ENCODE peak calls at places on chromosomes 12 and 14, in nine cellular contexts. D, I, T, M, G, W, Q, O and H are unnamed samples.

GRCh38 chr12:27524489-27524835 is 456 bp downstream of the PPFIBP1 start:
- DNase-seq in G (no peak), I (no peak), Q (no peak), T (no peak), D (no peak), W (no peak), O (no peak), M (no peak), H (no peak)

GRCh38 chr12:110266381-110266909 is 14.6 kb upstream of the ATP2A2 start:
- DNase-seq in Q (no peak), I (no peak), O (no peak), D (no peak), G (no peak), W (no peak), T (no peak), M (no peak), H (no peak)

GRCh38 chr12:116604883-116605641 is 45.9 kb downstream of the MAP1LC3B2 start:
- DNase-seq in T (no peak), W (no peak), O (no peak), D (no peak), Q (peak; percentile 40), I (no peak), G (no peak), M (no peak), H (no peak)

GRCh38 chr12:23895792-23896218 is 53.7 kb downstream of the SOX5 start:
- DNase-seq in I (peak; percentile 67), D (no peak), O (peak; percentile 7), T (no peak), M (no peak), G (no peak), Q (no peak), W (no peak), H (no peak)

GRCh38 chr12:132402831-132403416 is 73.5 kb upstream of the GALNT9 start:
- DNase-seq in D (no peak), M (no peak), W (no peak), I (no peak), G (no peak), Q (no peak), T (peak; percentile 2), O (no peak), H (no peak)

GRCh38 chr12:112169966-112170365 is 44.6 kb downstream of the TRAFD1 start:
- DNase-seq in I (no peak), G (no peak), T (no peak), D (no peak), Q (no peak), M (no peak), W (no peak), O (no peak), H (peak; percentile 51)

GRCh38 chr12:105409286-105409685 is 78.8 kb downstream of the C12orf75 start:
- DNase-seq in D (no peak), M (no peak), G (no peak), T (no peak), O (no peak), Q (no peak), W (no peak), I (no peak), H (no peak)

GRCh38 chr14:36981832-36982528 is 190.4 kb downstream of the SLC25A21 start:
- DNase-seq in Q (no peak), O (no peak), W (peak; percentile 79), G (no peak), T (no peak), M (no peak), I (no peak), D (no peak), H (no peak)

GRCh38 chr14:33943081-33943480 is 7.8 kb downstream of the EGLN3 start:
- DNase-seq in D (no peak), W (no peak), G (no peak), O (peak; percentile 39), T (no peak), Q (no peak), M (no peak), I (no peak), H (no peak)

GRCh38 chr12:14238224-14238792 is 127.2 kb upstream of the ATF7IP start:
- DNase-seq in Q (peak; percentile 63), M (no peak), G (no peak), T (no peak), O (no peak), I (no peak), W (peak; percentile 55), D (no peak), H (no peak)

GRCh38 chr12:55687746-55688145 is 20.0 kb downstream of the ITGA7 start:
- DNase-seq in W (no peak), D (no peak), G (no peak), Q (no peak), M (no peak), T (no peak), I (no peak), O (no peak), H (no peak)

GRCh38 chr14:56248442-56248841 is 130.2 kb downstream of the PELI2 start:
- DNase-seq in T (no peak), O (no peak), Q (no peak), W (no peak), I (no peak), G (no peak), D (no peak), M (no peak), H (no peak)

GRCh38 chr12:95146767-95147166 is 70.5 kb downstream of the FGD6 start:
- DNase-seq in I (no peak), Q (no peak), D (no peak), O (no peak), W (no peak), M (no peak), T (no peak), G (no peak), H (no peak)

GRCh38 chr12:89472508-89472907 is 52.1 kb downstream of the GALNT4 start:
- DNase-seq in M (no peak), T (no peak), D (no peak), G (no peak), W (peak; percentile 84), O (no peak), Q (no peak), I (no peak), H (no peak)

GRCh38 chr12:131082795-131083194 is 129.1 kb downstream of the ADGRD1 start:
- DNase-seq in I (peak; percentile 15), M (no peak), G (no peak), W (no peak), D (no peak), Q (no peak), O (no peak), T (no peak), H (peak; percentile 35)
- H3K27ac ChIP-seq in I (no peak overlapping the region), M (no peak overlapping the region), G (no peak overlapping the region), W (no peak overlapping the region), D (no peak overlapping the region), Q (no peak overlapping the region), O (no peak overlapping the region), T (no peak overlapping the region), H (no peak overlapping the region)

DNA sequence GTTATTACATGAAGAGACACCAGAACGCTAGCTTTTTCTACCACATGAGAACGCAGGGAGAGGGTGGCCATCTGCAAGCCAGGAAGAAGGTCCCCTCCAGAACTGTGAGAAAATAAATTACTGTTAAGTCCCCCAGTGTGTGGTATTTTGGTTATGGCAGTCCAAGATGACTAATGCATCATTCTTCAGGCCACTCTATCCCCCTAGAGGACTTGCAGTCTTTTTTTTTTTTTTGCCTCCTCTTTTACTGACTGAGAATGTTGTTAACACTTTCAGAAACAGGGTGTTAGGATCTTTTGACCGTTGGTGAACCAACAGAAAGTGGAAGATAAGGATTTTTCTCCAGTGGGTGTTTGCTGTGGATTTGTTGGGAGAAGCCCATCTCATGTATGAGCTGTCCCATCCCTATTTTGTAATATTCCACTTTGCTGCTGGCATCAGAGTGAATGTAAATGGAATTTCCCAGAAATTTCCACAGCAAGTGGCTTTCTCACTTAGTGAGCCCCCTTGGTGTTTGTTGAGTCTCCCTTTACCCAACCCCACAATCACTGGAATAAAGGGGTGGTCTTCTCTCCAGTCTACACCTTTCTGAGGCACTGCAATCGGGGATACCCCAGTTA is 37.9 kb downstream of the MARK3 start:
- DNase-seq in O (no peak), Q (peak; percentile 75), T (no peak), G (no peak), D (no peak), W (peak; percentile 77), I (no peak), M (no peak), H (no peak)
- H3K27ac ChIP-seq in O (no peak overlapping the region), Q (no peak overlapping the region), T (peak overlapping the region; percentile 29), G (no peak overlapping the region), D (no peak overlapping the region), W (no peak overlapping the region), I (no peak overlapping the region), M (no peak overlapping the region), H (peak overlapping the region; percentile 51)

DNA sequence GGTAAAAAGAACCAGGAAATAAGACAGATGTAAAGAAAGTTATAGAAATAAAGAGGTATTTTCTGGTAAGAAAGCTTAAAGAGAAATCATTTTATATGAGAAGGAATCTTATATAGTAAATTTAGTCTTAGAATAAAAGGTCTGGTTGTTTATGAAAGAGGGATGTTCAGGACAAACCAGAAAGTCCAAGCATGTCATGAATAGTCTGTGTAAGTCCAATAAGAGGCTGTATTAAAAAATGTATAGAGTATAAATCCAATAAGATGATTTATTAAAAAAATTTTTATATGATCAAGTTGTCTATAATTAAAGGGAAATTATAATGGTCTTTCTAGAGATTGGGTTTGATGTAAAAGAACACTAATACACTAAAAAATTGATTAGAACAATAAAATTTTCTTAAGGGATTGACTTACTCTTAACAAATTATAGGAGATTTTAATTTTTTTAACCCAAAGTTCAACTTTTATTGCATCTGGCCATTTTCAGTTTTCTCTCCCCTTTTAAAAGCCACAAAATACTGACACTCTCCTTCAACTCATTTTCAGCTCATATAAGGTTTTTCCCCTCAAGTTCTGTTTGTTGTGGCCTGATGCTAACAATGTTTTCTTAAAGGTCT is 35.1 kb downstream of the ST8SIA1 start:
- DNase-seq in O (no peak), I (no peak), T (no peak), W (no peak), G (no peak), M (no peak), D (no peak), Q (no peak), H (no peak)
- H3K27ac ChIP-seq in O (no peak overlapping the region), I (no peak overlapping the region), T (no peak overlapping the region), W (no peak overlapping the region), G (no peak overlapping the region), M (no peak overlapping the region), D (no peak overlapping the region), Q (no peak overlapping the region), H (no peak overlapping the region)

GRCh38 chr14:68403191-68403781 is 389.6 kb downstream of the ZFP36L1 start:
- DNase-seq in O (no peak), W (no peak), M (no peak), T (no peak), I (no peak), G (no peak), D (no peak), Q (no peak), H (no peak)
- H3K27ac ChIP-seq in O (no peak overlapping the region), W (no peak overlapping the region), M (no peak overlapping the region), T (peak overlapping the region; percentile 37), I (no peak overlapping the region), G (no peak overlapping the region), D (peak overlapping the region; percentile 39), Q (peak overlapping the region; percentile 77), H (no peak overlapping the region)

GRCh38 chr12:2265461-2266167 is 212.8 kb downstream of the CACNA1C start:
- DNase-seq in D (no peak), O (no peak), I (no peak), W (no peak), T (no peak), M (no peak), G (no peak), Q (peak; percentile 78), H (no peak)
- H3K27ac ChIP-seq in D (peak overlapping the region; percentile 60), O (peak overlapping the region; percentile 33), I (no peak overlapping the region), W (peak overlapping the region; percentile 88), T (peak overlapping the region; percentile 68), M (no peak overlapping the region), G (no peak overlapping the region), Q (no peak overlapping the region), H (no peak overlapping the region)

GRCh38 chr12:9392842-9393241 is 184.6 kb upstream of the PZP start:
- DNase-seq in T (no peak), D (no peak), Q (no peak), W (no peak), G (no peak), I (no peak), M (no peak), O (no peak), H (no peak)
- H3K27ac ChIP-seq in T (no peak overlapping the region), D (no peak overlapping the region), Q (no peak overlapping the region), W (no peak overlapping the region), G (no peak overlapping the region), I (no peak overlapping the region), M (no peak overlapping the region), O (no peak overlapping the region), H (no peak overlapping the region)